ENCODE peak calls at places on chromosomes 13 and 19, in eight cellular contexts. C, B, H, G, J, P, Z and T are unnamed samples.

GRCh38 chr13:40539954-40540706 is 126.3 kb downstream of the FOXO1 start:
- DNase-seq in C (no peak), B (no peak), H (no peak), G (no peak), J (peak; percentile 91), P (no peak), Z (peak; percentile 31), T (no peak)

GRCh38 chr19:37718357-37718756 is 1.2 kb downstream of the ZNF607 start:
- DNase-seq in C (no peak), B (no peak), H (no peak), G (no peak), J (no peak), P (no peak), Z (no peak), T (no peak)

GRCh38 chr13:75220238-75220542 is 261.8 kb downstream of the TBC1D4 start:
- DNase-seq in C (no peak), B (no peak), H (no peak), G (no peak), J (no peak), P (no peak), Z (no peak), T (no peak)

GRCh38 chr19:38068851-38069250 is 155.2 kb downstream of the DPF1 start:
- DNase-seq in C (no peak), B (no peak), H (no peak), G (no peak), J (no peak), P (no peak), Z (no peak), T (no peak)

GRCh38 chr19:8113017-8113416 is 36.4 kb downstream of the FBN3 start:
- DNase-seq in C (no peak), B (no peak), H (no peak), G (no peak), J (no peak), P (no peak), Z (no peak), T (no peak)

GRCh38 chr13:110485604-110486003 is 75.9 kb downstream of the RAB20 start:
- DNase-seq in C (no peak), B (no peak), H (no peak), G (no peak), J (peak; percentile 73), P (no peak), Z (no peak), T (no peak)

GRCh38 chr19:11067356-11068113 is 21.7 kb upstream of the LDLR start:
- DNase-seq in C (no peak), B (no peak), H (no peak), G (no peak), J (peak; percentile 13), P (no peak), Z (no peak), T (no peak)

GRCh38 chr19:5447700-5448311 is 7.4 kb upstream of the ZNRF4 start:
- DNase-seq in C (no peak), B (no peak), H (no peak), G (no peak), J (peak; percentile 39), P (no peak), Z (no peak), T (no peak)

GRCh38 chr13:41257535-41257934 is 5.8 kb downstream of the MTRF1 start:
- DNase-seq in C (no peak), B (no peak), H (no peak), G (no peak), J (no peak), P (no peak), Z (no peak), T (no peak)

GRCh38 chr13:82627183-82627582 is 1255.1 kb downstream of the SLITRK1 start:
- DNase-seq in C (no peak), B (no peak), H (peak; percentile 95), G (no peak), J (peak; percentile 75), P (no peak), Z (peak; percentile 35), T (no peak)

GRCh38 chr19:5103061-5103701 is 134.3 kb downstream of the KDM4B start:
- DNase-seq in C (peak; percentile 61), B (no peak), H (peak; percentile 10), G (no peak), J (peak; percentile 70), P (no peak), Z (no peak), T (no peak)

GRCh38 chr13:33286143-33286542 is 588 bp upstream of the STARD13 start:
- DNase-seq in C (no peak), B (no peak), H (no peak), G (no peak), J (no peak), P (no peak), Z (no peak), T (no peak)

GRCh38 chr19:40592170-40592569 is 9.0 kb upstream of the LTBP4 start:
- DNase-seq in C (no peak), B (no peak), H (no peak), G (no peak), J (peak; percentile 78), P (no peak), Z (no peak), T (no peak)

GRCh38 chr13:82330499-82330898 is 1551.8 kb downstream of the SLITRK1 start:
- DNase-seq in C (no peak), B (no peak), H (no peak), G (no peak), J (no peak), P (no peak), Z (no peak), T (no peak)

GRCh38 chr13:33235078-33235477 is 50.5 kb downstream of the STARD13 start:
- DNase-seq in C (no peak), B (no peak), H (no peak), G (no peak), J (peak; percentile 65), P (no peak), Z (no peak), T (no peak)

GRCh38 chr19:47269596-47269995 is 5.1 kb upstream of the INAFM1 start:
- DNase-seq in C (no peak), B (no peak), H (no peak), G (no peak), J (no peak), P (no peak), Z (no peak), T (no peak)

GRCh38 chr19:46813570-46814358 is 25.4 kb upstream of the SLC1A5 start:
- DNase-seq in C (peak; percentile 70), B (no peak), H (peak; percentile 83), G (no peak), J (peak; percentile 44), P (no peak), Z (no peak), T (no peak)

GRCh38 chr19:14089412-14089661 is 1.2 kb downstream of the SAMD1 start:
- DNase-seq in C (no peak), B (no peak), H (no peak), G (no peak), J (peak; percentile 36), P (no peak), Z (no peak), T (no peak)

GRCh38 chr19:5046339-5047039 is 77.6 kb downstream of the KDM4B start:
- DNase-seq in C (no peak), B (no peak), H (peak; percentile 98), G (no peak), J (peak; percentile 63), P (no peak), Z (no peak), T (no peak)

GRCh38 chr13:100573121-100573520 is 15.5 kb downstream of the GGACT start:
- DNase-seq in C (peak; percentile 33), B (peak; percentile 54), H (peak; percentile 62), G (peak; percentile 31), J (peak; percentile 74), P (peak; percentile 75), Z (peak; percentile 53), T (peak; percentile 47)

GRCh38 chr13:97810152-97810551 is 143.3 kb upstream of the IPO5 start:
- DNase-seq in C (no peak), B (no peak), H (no peak), G (no peak), J (peak; percentile 5), P (no peak), Z (no peak), T (no peak)

GRCh38 chr19:49597703-49597974 is 6.7 kb downstream of the PRR12 start:
- DNase-seq in C (no peak), B (no peak), H (no peak), G (no peak), J (no peak), P (no peak), Z (no peak), T (no peak)

GRCh38 chr19:49710372-49710951 is 19.5 kb downstream of the CPT1C start:
- DNase-seq in C (no peak), B (no peak), H (no peak), G (no peak), J (peak; percentile 65), P (no peak), Z (peak; percentile 8), T (no peak)

GRCh38 chr13:40613192-40613818 is 53.1 kb downstream of the FOXO1 start:
- DNase-seq in C (no peak), B (peak; percentile 32), H (no peak), G (peak; percentile 25), J (no peak), P (no peak), Z (no peak), T (peak; percentile 55)

GRCh38 chr19:31541396-31541795 is 192.2 kb upstream of the TSHZ3 start:
- DNase-seq in C (no peak), B (no peak), H (no peak), G (no peak), J (no peak), P (no peak), Z (no peak), T (no peak)

GRCh38 chr19:33734913-33735312 is 61.8 kb upstream of the KCTD15 start:
- DNase-seq in C (no peak), B (no peak), H (peak; percentile 68), G (no peak), J (no peak), P (no peak), Z (no peak), T (no peak)

GRCh38 chr13:30711837-30712236 is 23.5 kb upstream of the ALOX5AP start:
- DNase-seq in C (no peak), B (no peak), H (no peak), G (no peak), J (no peak), P (no peak), Z (no peak), T (no peak)

GRCh38 chr19:16585808-16586476 is 13.7 kb upstream of the SLC35E1 start:
- DNase-seq in C (no peak), B (no peak), H (no peak), G (no peak), J (no peak), P (no peak), Z (no peak), T (no peak)

GRCh38 chr19:411723-412355 is 2.9 kb upstream of the C2CD4C start:
- DNase-seq in C (no peak), B (no peak), H (no peak), G (no peak), J (no peak), P (no peak), Z (no peak), T (no peak)

GRCh38 chr19:33293255-33294057 is 8.9 kb downstream of the CEBPA start:
- DNase-seq in C (no peak), B (no peak), H (peak; percentile 78), G (no peak), J (peak; percentile 68), P (no peak), Z (peak; percentile 73), T (no peak)

GRCh38 chr19:5926641-5927438 is 12.8 kb downstream of the CAPS start:
- DNase-seq in C (peak; percentile 58), B (no peak), H (no peak), G (no peak), J (no peak), P (no peak), Z (peak; percentile 83), T (no peak)

GRCh38 chr19:16359964-16360363 is 35.3 kb downstream of the KLF2 start:
- DNase-seq in C (no peak), B (no peak), H (no peak), G (no peak), J (no peak), P (no peak), Z (no peak), T (no peak)

GRCh38 chr19:42270346-42271044 is 1.4 kb downstream of the CIC start:
- DNase-seq in C (no peak), B (peak; percentile 70), H (no peak), G (no peak), J (peak; percentile 68), P (peak; percentile 64), Z (peak; percentile 76), T (peak; percentile 62)

GRCh38 chr13:35978607-35979316 is 152.4 kb downstream of the DCLK1 start:
- DNase-seq in C (no peak), B (no peak), H (no peak), G (no peak), J (peak; percentile 60), P (no peak), Z (peak; percentile 40), T (peak; percentile 9)